ENCODE peak calls at places on chromosomes 3 and 15, in six cellular contexts. One of them, this sample, is unnamed.
A peak's percentile ranks its signal among the peaks of the same experiment; 100 is the strongest.

GRCh38 chr3:5690904-5691532 is 503.5 kb downstream of the EDEM1 start:
- DNase-seq in breast epithelium: no peak
- DNase-seq in GM12892: no peak
- DNase-seq in body of pancreas: no peak
- DNase-seq in adrenal gland: no peak
- DNase-seq in gastrocnemius medialis: no peak
- DNase-seq in this sample: no peak

GRCh38 chr3:53478921-53479664 is 15.3 kb upstream of the CACNA1D start:
- DNase-seq in breast epithelium: no peak
- DNase-seq in GM12892: no peak
- DNase-seq in body of pancreas: no peak
- DNase-seq in adrenal gland: no peak
- DNase-seq in gastrocnemius medialis: no peak
- DNase-seq in this sample: no peak

GRCh38 chr15:91409430-91409829 is 309.4 kb downstream of the SV2B start:
- DNase-seq in breast epithelium: no peak
- DNase-seq in GM12892: no peak
- DNase-seq in body of pancreas: no peak
- DNase-seq in adrenal gland: no peak
- DNase-seq in gastrocnemius medialis: no peak
- DNase-seq in this sample: no peak

GRCh38 chr3:128551464-128551863 is 58.5 kb upstream of the GATA2 start:
- DNase-seq in breast epithelium: peak; percentile 22
- DNase-seq in GM12892: no peak
- DNase-seq in body of pancreas: no peak
- DNase-seq in adrenal gland: no peak
- DNase-seq in gastrocnemius medialis: no peak
- DNase-seq in this sample: no peak

GRCh38 chr3:151135548-151136337 is 50.3 kb downstream of the MED12L start:
- DNase-seq in breast epithelium: no peak
- DNase-seq in GM12892: no peak
- DNase-seq in body of pancreas: peak; percentile 67
- DNase-seq in adrenal gland: peak; percentile 29
- DNase-seq in gastrocnemius medialis: peak; percentile 14
- DNase-seq in this sample: peak; percentile 63

GRCh38 chr3:8741581-8742355 is 8.2 kb downstream of the CAV3 start:
- DNase-seq in breast epithelium: no peak
- DNase-seq in GM12892: no peak
- DNase-seq in body of pancreas: no peak
- DNase-seq in adrenal gland: peak; percentile 51
- DNase-seq in gastrocnemius medialis: peak; percentile 41
- DNase-seq in this sample: no peak

GRCh38 chr3:130316164-130316563 is 29.3 kb upstream of the COL6A5 start:
- DNase-seq in breast epithelium: no peak
- DNase-seq in GM12892: no peak
- DNase-seq in body of pancreas: no peak
- DNase-seq in adrenal gland: no peak
- DNase-seq in gastrocnemius medialis: no peak
- DNase-seq in this sample: no peak

GRCh38 chr15:80202641-80203360 is 49.2 kb downstream of the CTXND1 start:
- DNase-seq in breast epithelium: no peak
- DNase-seq in GM12892: no peak
- DNase-seq in body of pancreas: no peak
- DNase-seq in adrenal gland: no peak
- DNase-seq in gastrocnemius medialis: no peak
- DNase-seq in this sample: no peak

GRCh38 chr15:48967336-48967735 is 3.6 kb upstream of the SHC4 start:
- DNase-seq in breast epithelium: no peak
- DNase-seq in GM12892: no peak
- DNase-seq in body of pancreas: no peak
- DNase-seq in adrenal gland: no peak
- DNase-seq in gastrocnemius medialis: no peak
- DNase-seq in this sample: no peak

GRCh38 chr3:101273608-101274007 is 46.8 kb downstream of the IMPG2 start:
- DNase-seq in breast epithelium: no peak
- DNase-seq in GM12892: no peak
- DNase-seq in body of pancreas: no peak
- DNase-seq in adrenal gland: no peak
- DNase-seq in gastrocnemius medialis: no peak
- DNase-seq in this sample: no peak

GRCh38 chr3:183534249-183534648 is 21.3 kb downstream of the KLHL6 start:
- DNase-seq in breast epithelium: no peak
- DNase-seq in GM12892: no peak
- DNase-seq in body of pancreas: no peak
- DNase-seq in adrenal gland: no peak
- DNase-seq in gastrocnemius medialis: no peak
- DNase-seq in this sample: no peak

GRCh38 chr3:149781216-149781615 is 11.1 kb downstream of the ANKUB1 start:
- DNase-seq in breast epithelium: no peak
- DNase-seq in GM12892: no peak
- DNase-seq in body of pancreas: no peak
- DNase-seq in adrenal gland: no peak
- DNase-seq in gastrocnemius medialis: no peak
- DNase-seq in this sample: no peak

GRCh38 chr15:40928975-40929729 is at the start of gene DLL4:
- DNase-seq in breast epithelium: peak; percentile 62
- DNase-seq in GM12892: no peak
- DNase-seq in body of pancreas: peak; percentile 64
- DNase-seq in adrenal gland: peak; percentile 59
- DNase-seq in gastrocnemius medialis: no peak
- DNase-seq in this sample: peak; percentile 54

GRCh38 chr15:45630958-45631691 is 3.7 kb upstream of the SQOR start:
- DNase-seq in breast epithelium: no peak
- DNase-seq in GM12892: no peak
- DNase-seq in body of pancreas: no peak
- DNase-seq in adrenal gland: peak; percentile 37
- DNase-seq in gastrocnemius medialis: no peak
- DNase-seq in this sample: no peak

GRCh38 chr3:3689601-3690375 is 109.4 kb upstream of the LRRN1 start:
- DNase-seq in breast epithelium: no peak
- DNase-seq in GM12892: no peak
- DNase-seq in body of pancreas: no peak
- DNase-seq in adrenal gland: no peak
- DNase-seq in gastrocnemius medialis: no peak
- DNase-seq in this sample: no peak

GRCh38 chr3:128469584-128469983 is 2.9 kb upstream of the DNAJB8 start:
- DNase-seq in breast epithelium: no peak
- DNase-seq in GM12892: no peak
- DNase-seq in body of pancreas: no peak
- DNase-seq in adrenal gland: no peak
- DNase-seq in gastrocnemius medialis: no peak
- DNase-seq in this sample: no peak

GRCh38 chr15:73352082-73352481 is 16.7 kb downstream of the HCN4 start:
- DNase-seq in breast epithelium: no peak
- DNase-seq in GM12892: no peak
- DNase-seq in body of pancreas: peak; percentile 23
- DNase-seq in adrenal gland: no peak
- DNase-seq in gastrocnemius medialis: no peak
- DNase-seq in this sample: no peak

GRCh38 chr15:48358681-48359152 is 27.5 kb downstream of the DUT start:
- DNase-seq in breast epithelium: no peak
- DNase-seq in GM12892: no peak
- DNase-seq in body of pancreas: no peak
- DNase-seq in adrenal gland: no peak
- DNase-seq in gastrocnemius medialis: no peak
- DNase-seq in this sample: no peak

GRCh38 chr3:21216598-21216997 is 534.4 kb downstream of the ZNF385D start:
- DNase-seq in breast epithelium: no peak
- DNase-seq in GM12892: no peak
- DNase-seq in body of pancreas: no peak
- DNase-seq in adrenal gland: no peak
- DNase-seq in gastrocnemius medialis: no peak
- DNase-seq in this sample: no peak

GRCh38 chr3:140216249-140216648 is 281.3 kb downstream of the CLSTN2 start:
- DNase-seq in breast epithelium: no peak
- DNase-seq in GM12892: peak; percentile 3
- DNase-seq in body of pancreas: no peak
- DNase-seq in adrenal gland: no peak
- DNase-seq in gastrocnemius medialis: no peak
- DNase-seq in this sample: no peak

GRCh38 chr15:80512729-80513670 is 108.8 kb downstream of the ARNT2 start:
- DNase-seq in breast epithelium: no peak
- DNase-seq in GM12892: no peak
- DNase-seq in body of pancreas: no peak
- DNase-seq in adrenal gland: peak; percentile 35
- DNase-seq in gastrocnemius medialis: no peak
- DNase-seq in this sample: no peak

GRCh38 chr15:35325374-35325941 is 220.5 kb downstream of the DPH6 start:
- DNase-seq in breast epithelium: no peak
- DNase-seq in GM12892: no peak
- DNase-seq in body of pancreas: no peak
- DNase-seq in adrenal gland: no peak
- DNase-seq in gastrocnemius medialis: no peak
- DNase-seq in this sample: no peak

GRCh38 chr3:98962189-98962930 is 60.9 kb upstream of the DCBLD2 start:
- DNase-seq in breast epithelium: no peak
- DNase-seq in GM12892: no peak
- DNase-seq in body of pancreas: no peak
- DNase-seq in adrenal gland: no peak
- DNase-seq in gastrocnemius medialis: no peak
- DNase-seq in this sample: no peak

GRCh38 chr3:156787926-156788663 is 38.1 kb upstream of the LEKR1 start:
- DNase-seq in breast epithelium: no peak
- DNase-seq in GM12892: no peak
- DNase-seq in body of pancreas: no peak
- DNase-seq in adrenal gland: no peak
- DNase-seq in gastrocnemius medialis: no peak
- DNase-seq in this sample: peak; percentile 27

GRCh38 chr3:131361464-131362421 is 19.8 kb upstream of the NUDT16 start:
- DNase-seq in breast epithelium: peak; percentile 90
- DNase-seq in GM12892: peak; percentile 24
- DNase-seq in body of pancreas: peak; percentile 99
- DNase-seq in adrenal gland: peak; percentile 76
- DNase-seq in gastrocnemius medialis: peak; percentile 67
- DNase-seq in this sample: peak; percentile 85
- TF ChIP-seq POLR2A in breast epithelium: no peak
- TF ChIP-seq POLR2A in GM12892: no peak
- TF ChIP-seq POLR2A in body of pancreas: peak; percentile 89
- TF ChIP-seq POLR2A in adrenal gland: peak; percentile 44
- TF ChIP-seq POLR2A in gastrocnemius medialis: no peak
- TF ChIP-seq POLR2A in this sample: peak; percentile 85

GRCh38 chr15:83955806-83956265 is 279.7 kb upstream of the GOLGA6L4 start:
- DNase-seq in breast epithelium: no peak
- DNase-seq in GM12892: no peak
- DNase-seq in body of pancreas: no peak
- DNase-seq in adrenal gland: no peak
- DNase-seq in gastrocnemius medialis: no peak
- DNase-seq in this sample: no peak
- TF ChIP-seq POLR2A in breast epithelium: no peak
- TF ChIP-seq POLR2A in GM12892: no peak
- TF ChIP-seq POLR2A in body of pancreas: no peak
- TF ChIP-seq POLR2A in adrenal gland: no peak
- TF ChIP-seq POLR2A in gastrocnemius medialis: no peak
- TF ChIP-seq POLR2A in this sample: no peak

GRCh38 chr3:159992601-159993000 is 4.0 kb downstream of the IL12A start:
- DNase-seq in breast epithelium: no peak
- DNase-seq in GM12892: no peak
- DNase-seq in body of pancreas: no peak
- DNase-seq in adrenal gland: no peak
- DNase-seq in gastrocnemius medialis: no peak
- DNase-seq in this sample: no peak

GRCh38 chr3:159989973-159990846 is 1.6 kb downstream of the IL12A start:
- DNase-seq in breast epithelium: no peak
- DNase-seq in GM12892: no peak
- DNase-seq in body of pancreas: no peak
- DNase-seq in adrenal gland: no peak
- DNase-seq in gastrocnemius medialis: no peak
- DNase-seq in this sample: no peak

GRCh38 chr3:159987291-159987711 is 1.3 kb upstream of the IL12A start:
- DNase-seq in breast epithelium: no peak
- DNase-seq in GM12892: no peak
- DNase-seq in body of pancreas: no peak
- DNase-seq in adrenal gland: no peak
- DNase-seq in gastrocnemius medialis: no peak
- DNase-seq in this sample: no peak

GRCh38 chr3:159991591-159991990 is 3.0 kb downstream of the IL12A start:
- DNase-seq in breast epithelium: no peak
- DNase-seq in GM12892: no peak
- DNase-seq in body of pancreas: no peak
- DNase-seq in adrenal gland: no peak
- DNase-seq in gastrocnemius medialis: no peak
- DNase-seq in this sample: no peak

DNA sequence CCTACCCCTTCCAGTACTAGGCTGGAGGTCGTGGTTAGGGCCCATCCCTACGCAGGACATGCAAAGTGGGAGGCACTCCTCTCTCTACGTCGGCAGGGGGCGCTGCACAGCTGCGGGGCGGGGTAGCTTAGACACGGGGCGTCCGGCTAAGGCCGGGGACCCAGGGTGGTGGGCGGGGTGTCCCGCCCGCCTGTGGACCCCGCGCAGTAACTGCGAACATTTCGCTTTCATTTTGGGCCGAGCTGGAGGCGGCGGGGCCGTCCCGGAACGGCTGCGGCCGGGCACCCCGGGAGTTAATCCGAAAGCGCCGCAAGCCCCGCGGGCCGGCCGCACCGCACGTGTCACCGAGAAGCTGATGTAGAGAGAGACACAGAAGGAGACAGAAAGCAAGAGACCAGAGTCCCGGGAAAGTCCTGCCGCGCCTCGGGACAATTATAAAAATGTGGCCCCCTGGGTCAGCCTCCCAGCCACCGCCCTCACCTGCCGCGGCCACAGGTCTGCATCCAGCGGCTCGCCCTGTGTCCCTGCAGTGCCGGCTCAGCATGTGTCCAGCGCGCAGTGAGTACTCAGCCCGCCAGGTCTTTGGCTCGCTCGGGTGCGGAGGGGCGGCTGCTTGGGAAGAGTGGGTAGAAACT is at the start of gene IL12A:
- DNase-seq in breast epithelium: peak; percentile 72
- DNase-seq in GM12892: peak; percentile 71
- DNase-seq in body of pancreas: peak; percentile 72
- DNase-seq in adrenal gland: peak; percentile 71
- DNase-seq in gastrocnemius medialis: peak; percentile 46
- DNase-seq in this sample: peak; percentile 83
- TF ChIP-seq POLR2A in breast epithelium: no peak
- TF ChIP-seq POLR2A in GM12892: no peak
- TF ChIP-seq POLR2A in body of pancreas: no peak
- TF ChIP-seq POLR2A in adrenal gland: no peak
- TF ChIP-seq POLR2A in gastrocnemius medialis: no peak
- TF ChIP-seq POLR2A in this sample: no peak

GRCh38 chr3:103173940-103174339 is 739.1 kb downstream of the ZPLD1 start:
- DNase-seq in breast epithelium: no peak
- DNase-seq in GM12892: no peak
- DNase-seq in body of pancreas: no peak
- DNase-seq in adrenal gland: no peak
- DNase-seq in gastrocnemius medialis: no peak
- DNase-seq in this sample: no peak
- TF ChIP-seq POLR2A in breast epithelium: no peak
- TF ChIP-seq POLR2A in GM12892: no peak
- TF ChIP-seq POLR2A in body of pancreas: no peak
- TF ChIP-seq POLR2A in adrenal gland: no peak
- TF ChIP-seq POLR2A in gastrocnemius medialis: no peak
- TF ChIP-seq POLR2A in this sample: no peak

GRCh38 chr3:71583569-71584215 is at the start of gene FOXP1:
- DNase-seq in breast epithelium: peak; percentile 75
- DNase-seq in GM12892: no peak
- DNase-seq in body of pancreas: peak; percentile 77
- DNase-seq in adrenal gland: peak; percentile 77
- DNase-seq in gastrocnemius medialis: peak; percentile 69
- DNase-seq in this sample: peak; percentile 91
- TF ChIP-seq POLR2A in breast epithelium: peak; percentile 23
- TF ChIP-seq POLR2A in GM12892: no peak
- TF ChIP-seq POLR2A in body of pancreas: peak; percentile 53
- TF ChIP-seq POLR2A in adrenal gland: peak; percentile 42
- TF ChIP-seq POLR2A in gastrocnemius medialis: peak; percentile 40
- TF ChIP-seq POLR2A in this sample: peak; percentile 36

This sample was measured in erythroblast.